ENCODE peak calls at places on chromosomes 4 and X, in nine cellular contexts. Y is GM04503; Z is stimulated activated effector memory CD8-positive, alpha-beta T cell treated with anti-CD3 and anti-CD28 coated beads, Interleukin-12 subunit alpha, Interleukin-12 subunit beta, amount 100 ng/mL, for 72 hours; B is activated T-helper 1 cell treated with anti-CD3 and anti-CD28 coated beads, Interleukin-12 subunit alpha, Interleukin-12 subunit beta, Interleukin-2, Interleukin-4 antibody, amounts not matched to agents 30 ng/mL and 10 ng/mL and 1 ng/mL, durations not matched to agents 14 hours and 24 hours and 36 hours; O is tibial nerve; K is GM04504; E is HEK293T; V is T-helper 1 cell; D is stimulated activated CD8-positive, alpha-beta memory T cell treated with anti-CD3 and anti-CD28 coated beads, Interleukin-2, amount 100 ng/mL, for 48 hours. G is an unnamed sample.

GRCh38 chr4:108559911-108560310 is 60.5 kb upstream of the RPL34 start:
- DNase-seq in Y (no peak), Z (no peak), B (no peak), O (no peak), K (no peak), E (no peak), V (no peak), D (no peak), G (no peak)

GRCh38 chr4:64497526-64497925 is 88.3 kb upstream of the TECRL start:
- DNase-seq in Y (no peak), Z (no peak), B (no peak), O (no peak), K (no peak), E (no peak), V (no peak), D (no peak), G (no peak)

GRCh38 chr4:111064342-111064993 is 441.6 kb upstream of the PITX2 start:
- DNase-seq in Y (peak; percentile 80), Z (no peak), B (no peak), O (no peak), K (peak; percentile 73), E (no peak), V (no peak), D (no peak), G (peak; percentile 91)

GRCh38 chr4:66929748-66930147 is 615.6 kb downstream of the CENPC start:
- DNase-seq in Y (no peak), Z (no peak), B (no peak), O (no peak), K (no peak), E (no peak), V (no peak), D (no peak), G (no peak)

GRCh38 chr4:6356076-6356560 is 86.5 kb downstream of the WFS1 start:
- DNase-seq in Y (no peak), Z (no peak), B (no peak), O (no peak), K (no peak), E (no peak), V (no peak), D (no peak), G (no peak)

GRCh38 chr4:38069271-38069760 is 109.1 kb downstream of the PTTG2 start:
- DNase-seq in Y (no peak), Z (no peak), B (peak; percentile 34), O (no peak), K (peak; percentile 38), E (no peak), V (no peak), D (no peak), G (no peak)

GRCh38 chr4:1366371-1367229 is 19.6 kb downstream of the UVSSA start:
- DNase-seq in Y (no peak), Z (no peak), B (no peak), O (no peak), K (no peak), E (no peak), V (no peak), D (no peak), G (no peak)

GRCh38 chr4:1508161-1509160 is 102.2 kb upstream of the NKX1-1 start:
- DNase-seq in Y (no peak), Z (no peak), B (no peak), O (no peak), K (no peak), E (no peak), V (no peak), D (no peak), G (no peak)

GRCh38 chr4:141645611-141646340 is 9.4 kb downstream of the IL15 start:
- DNase-seq in Y (peak; percentile 81), Z (no peak), B (no peak), O (no peak), K (peak; percentile 70), E (no peak), V (no peak), D (no peak), G (peak; percentile 91)

GRCh38 chr4:10008208-10009005 is 12.9 kb downstream of the SLC2A9 start:
- DNase-seq in Y (no peak), Z (no peak), B (no peak), O (no peak), K (no peak), E (no peak), V (no peak), D (no peak), G (no peak)

GRCh38 chrX:147962476-147962875 is 18.7 kb upstream of the FMR1NB start:
- DNase-seq in Y (peak; percentile 13), Z (no peak), B (no peak), O (no peak), K (no peak), E (no peak), V (no peak), D (no peak), G (peak; percentile 0)

GRCh38 chr4:6229095-6229494 is 28.7 kb upstream of the JAKMIP1 start:
- DNase-seq in Y (no peak), Z (no peak), B (no peak), O (no peak), K (no peak), E (no peak), V (no peak), D (no peak), G (no peak)

GRCh38 chr4:6765703-6766102 is 16.8 kb upstream of the KIAA0232 start:
- DNase-seq in Y (no peak), Z (no peak), B (no peak), O (no peak), K (no peak), E (no peak), V (no peak), D (no peak), G (no peak)

GRCh38 chrX:98057176-98057575 is 1173.5 kb downstream of the RPA4 start:
- DNase-seq in Y (no peak), Z (no peak), B (no peak), O (no peak), K (no peak), E (no peak), V (no peak), D (no peak), G (no peak)

GRCh38 chrX:131734621-131735020 is 190.7 kb downstream of the OR13H1 start:
- DNase-seq in Y (peak; percentile 39), Z (no peak), B (no peak), O (no peak), K (peak; percentile 69), E (no peak), V (no peak), D (no peak), G (no peak)

GRCh38 chr4:6953751-6954380 is 44.2 kb downstream of the TBC1D14 start:
- DNase-seq in Y (peak; percentile 28), Z (no peak), B (no peak), O (peak; percentile 42), K (peak; percentile 40), E (no peak), V (no peak), D (no peak), G (no peak)

GRCh38 chr4:138696771-138697170 is 318.8 kb upstream of the NOCT start:
- DNase-seq in Y (no peak), Z (no peak), B (no peak), O (no peak), K (no peak), E (no peak), V (no peak), D (no peak), G (no peak)

GRCh38 chr4:56656346-56656643 is 24.8 kb downstream of the HOPX start:
- DNase-seq in Y (no peak), Z (peak; percentile 51), B (peak; percentile 29), O (no peak), K (no peak), E (no peak), V (peak; percentile 23), D (peak; percentile 55), G (no peak)

GRCh38 chr4:89723096-89723495 is 113.9 kb downstream of the SNCA start:
- DNase-seq in Y (no peak), Z (no peak), B (no peak), O (no peak), K (no peak), E (no peak), V (no peak), D (no peak), G (no peak)

GRCh38 chr4:176300565-176300964 is 19.2 kb upstream of the SPCS3 start:
- DNase-seq in Y (no peak), Z (no peak), B (no peak), O (no peak), K (no peak), E (no peak), V (no peak), D (no peak), G (no peak)

GRCh38 chr4:78552398-78553396 is 1.1 kb downstream of the ANXA3 start:
- DNase-seq in Y (no peak), Z (no peak), B (no peak), O (no peak), K (no peak), E (peak; percentile 22), V (no peak), D (no peak), G (peak; percentile 95)

GRCh38 chrX:120463241-120463640 is 5.9 kb downstream of the LAMP2 start:
- DNase-seq in Y (no peak), Z (no peak), B (no peak), O (no peak), K (no peak), E (no peak), V (no peak), D (no peak), G (no peak)

GRCh38 chrX:281166-281999 is at the start of gene PLCXD1:
- DNase-seq in Y (no peak), Z (no peak), B (no peak), O (no peak), K (no peak), E (no peak), V (no peak), D (no peak), G (no peak)

GRCh38 chr4:183398298-183399129 is 45.9 kb upstream of the CDKN2AIP start:
- DNase-seq in Y (no peak), Z (peak; percentile 56), B (peak; percentile 46), O (peak; percentile 21), K (peak; percentile 32), E (peak; percentile 71), V (no peak), D (peak; percentile 55), G (peak; percentile 25)

GRCh38 chr4:78056265-78057129 is 626 bp upstream of the FRAS1 start:
- DNase-seq in Y (no peak), Z (no peak), B (no peak), O (peak; percentile 57), K (peak; percentile 64), E (peak; percentile 77), V (no peak), D (no peak), G (peak; percentile 78)

GRCh38 chr4:162839814-162840213 is 326.9 kb downstream of the NAF1 start:
- DNase-seq in Y (no peak), Z (no peak), B (no peak), O (no peak), K (no peak), E (peak; percentile 17), V (no peak), D (no peak), G (no peak)

GRCh38 chrX:119552508-119552907 is 12.7 kb downstream of the STEEP1 start:
- DNase-seq in Y (no peak), Z (no peak), B (no peak), O (no peak), K (peak; percentile 23), E (no peak), V (no peak), D (no peak), G (no peak)

GRCh38 chrX:136541294-136541693 is 9.3 kb downstream of the VGLL1 start:
- DNase-seq in Y (no peak), Z (no peak), B (no peak), O (no peak), K (no peak), E (peak; percentile 46), V (no peak), D (no peak), G (no peak)

GRCh38 chr4:26326791-26327190 is 6.0 kb downstream of the RBPJ start:
- DNase-seq in Y (peak; percentile 89), Z (no peak), B (no peak), O (no peak), K (peak; percentile 57), E (no peak), V (no peak), D (no peak), G (peak; percentile 81)

GRCh38 chr4:110480031-110480549 is 4.1 kb downstream of the ENPEP start:
- DNase-seq in Y (peak; percentile 97), Z (no peak), B (no peak), O (no peak), K (peak; percentile 96), E (peak; percentile 21), V (no peak), D (no peak), G (peak; percentile 44)

GRCh38 chrX:133677123-133678063 is 262.1 kb upstream of the GPC4 start:
- DNase-seq in Y (no peak), Z (no peak), B (no peak), O (no peak), K (no peak), E (no peak), V (no peak), D (no peak), G (no peak)

G was measured in kidney glomerular epithelial cell.